ENCODE peak calls at places on chromosomes 5 and 9, in seven cellular contexts. One of them, this sample, is unnamed.

GRCh38 chr9:134469041-134469875 is 143.0 kb downstream of the RXRA start:
- DNase-seq in GM23338: no peak
- DNase-seq in MM.1S: no peak
- DNase-seq in GM23248: peak
- DNase-seq in HCT116: no peak
- DNase-seq in PC-3: no peak
- DNase-seq in hepatocyte: peak
- DNase-seq in this sample: no peak

GRCh38 chr5:97501965-97502305 is 318.9 kb upstream of the RIOK2 start:
- DNase-seq in hepatocyte: no peak
- DNase-seq in GM23248: no peak
- DNase-seq in MM.1S: no peak
- DNase-seq in HCT116: no peak
- DNase-seq in GM23338: no peak
- DNase-seq in PC-3: peak
- DNase-seq in this sample: no peak

GRCh38 chr5:116861097-116861496 is 286.5 kb upstream of the SEMA6A start:
- DNase-seq in MM.1S: no peak
- DNase-seq in PC-3: no peak
- DNase-seq in GM23248: no peak
- DNase-seq in GM23338: no peak
- DNase-seq in HCT116: no peak
- DNase-seq in hepatocyte: no peak
- DNase-seq in this sample: no peak

GRCh38 chr9:124256517-124257069 is 1.2 kb upstream of the NEK6 start:
- DNase-seq in GM23248: peak
- DNase-seq in hepatocyte: peak
- DNase-seq in PC-3: peak
- DNase-seq in MM.1S: no peak
- DNase-seq in GM23338: no peak
- DNase-seq in HCT116: no peak
- DNase-seq in this sample: peak

GRCh38 chr9:115997923-115998322 is 155.7 kb upstream of the PAPPA start:
- DNase-seq in HCT116: no peak
- DNase-seq in PC-3: peak
- DNase-seq in GM23338: no peak
- DNase-seq in hepatocyte: no peak
- DNase-seq in MM.1S: no peak
- DNase-seq in GM23248: peak
- DNase-seq in this sample: no peak

GRCh38 chr5:34834794-34835089 is 4.2 kb upstream of the TTC23L start:
- DNase-seq in GM23338: no peak
- DNase-seq in hepatocyte: no peak
- DNase-seq in GM23248: no peak
- DNase-seq in PC-3: no peak
- DNase-seq in HCT116: no peak
- DNase-seq in MM.1S: no peak
- DNase-seq in this sample: no peak

GRCh38 chr9:90044710-90045151 is 439.9 kb downstream of the GADD45G start:
- DNase-seq in GM23338: no peak
- DNase-seq in MM.1S: no peak
- DNase-seq in PC-3: peak
- DNase-seq in hepatocyte: peak
- DNase-seq in HCT116: peak
- DNase-seq in GM23248: peak
- DNase-seq in this sample: no peak

GRCh38 chr9:33250458-33250995 is 10.6 kb downstream of the SPINK4 start:
- DNase-seq in HCT116: no peak
- DNase-seq in MM.1S: peak
- DNase-seq in GM23248: peak
- DNase-seq in GM23338: no peak
- DNase-seq in hepatocyte: no peak
- DNase-seq in PC-3: no peak
- DNase-seq in this sample: no peak

GRCh38 chr5:133396724-133397123 is 215.6 kb downstream of the FSTL4 start:
- DNase-seq in PC-3: no peak
- DNase-seq in GM23338: no peak
- DNase-seq in hepatocyte: no peak
- DNase-seq in HCT116: no peak
- DNase-seq in GM23248: no peak
- DNase-seq in MM.1S: no peak
- DNase-seq in this sample: no peak

GRCh38 chr5:54387659-54388232 is 67.8 kb upstream of the HSPB3 start:
- DNase-seq in HCT116: no peak
- DNase-seq in GM23338: no peak
- DNase-seq in hepatocyte: no peak
- DNase-seq in GM23248: peak
- DNase-seq in MM.1S: no peak
- DNase-seq in PC-3: no peak
- DNase-seq in this sample: no peak

GRCh38 chr9:37902804-37903580 is 935 bp downstream of the SLC25A51 start:
- DNase-seq in hepatocyte: peak
- DNase-seq in PC-3: peak
- DNase-seq in HCT116: no peak
- DNase-seq in GM23338: no peak
- DNase-seq in GM23248: peak
- DNase-seq in MM.1S: peak
- DNase-seq in this sample: no peak

GRCh38 chr9:73152953-73153352 is 1.3 kb downstream of the ANXA1 start:
- DNase-seq in GM23248: peak
- DNase-seq in hepatocyte: no peak
- DNase-seq in HCT116: no peak
- DNase-seq in MM.1S: no peak
- DNase-seq in PC-3: peak
- DNase-seq in GM23338: no peak
- DNase-seq in this sample: no peak

GRCh38 chr9:135503371-135504261 is 3.1 kb downstream of the MRPS2 start:
- DNase-seq in HCT116: no peak
- DNase-seq in GM23338: no peak
- DNase-seq in PC-3: no peak
- DNase-seq in GM23248: no peak
- DNase-seq in hepatocyte: no peak
- DNase-seq in MM.1S: no peak
- DNase-seq in this sample: no peak

GRCh38 chr9:105291422-105291859 is 47.0 kb downstream of the SLC44A1 start:
- DNase-seq in HCT116: no peak
- DNase-seq in GM23338: peak
- DNase-seq in MM.1S: no peak
- DNase-seq in hepatocyte: no peak
- DNase-seq in PC-3: no peak
- DNase-seq in GM23248: no peak
- DNase-seq in this sample: no peak

GRCh38 chr9:89884356-89885083 is 279.7 kb downstream of the GADD45G start:
- DNase-seq in MM.1S: no peak
- DNase-seq in GM23248: no peak
- DNase-seq in PC-3: no peak
- DNase-seq in hepatocyte: no peak
- DNase-seq in GM23338: no peak
- DNase-seq in HCT116: no peak
- DNase-seq in this sample: no peak

GRCh38 chr9:899440-900184 is 58.1 kb downstream of the DMRT1 start:
- DNase-seq in hepatocyte: peak
- DNase-seq in MM.1S: no peak
- DNase-seq in HCT116: no peak
- DNase-seq in PC-3: no peak
- DNase-seq in GM23248: no peak
- DNase-seq in GM23338: peak
- DNase-seq in this sample: peak

GRCh38 chr9:86795047-86795437 is 152.3 kb downstream of the GAS1 start:
- DNase-seq in PC-3: no peak
- DNase-seq in MM.1S: no peak
- DNase-seq in HCT116: no peak
- DNase-seq in hepatocyte: no peak
- DNase-seq in GM23338: peak
- DNase-seq in GM23248: peak
- DNase-seq in this sample: peak

GRCh38 chr5:54756796-54757402 is 228.5 kb downstream of the ESM1 start:
- DNase-seq in GM23248: peak
- DNase-seq in GM23338: no peak
- DNase-seq in hepatocyte: no peak
- DNase-seq in HCT116: no peak
- DNase-seq in PC-3: no peak
- DNase-seq in MM.1S: no peak
- DNase-seq in this sample: no peak

GRCh38 chr5:80608730-80609129 is 38.6 kb upstream of the ANKRD34B start:
- DNase-seq in GM23338: no peak
- DNase-seq in HCT116: no peak
- DNase-seq in GM23248: no peak
- DNase-seq in MM.1S: no peak
- DNase-seq in PC-3: no peak
- DNase-seq in hepatocyte: no peak
- DNase-seq in this sample: no peak

GRCh38 chr5:150511641-150512367 is 3.9 kb downstream of the NDST1 start:
- DNase-seq in HCT116: no peak
- DNase-seq in hepatocyte: peak
- DNase-seq in GM23248: peak
- DNase-seq in PC-3: peak
- DNase-seq in MM.1S: no peak
- DNase-seq in GM23338: peak
- DNase-seq in this sample: peak

GRCh38 chr5:10506535-10506934 is 57.3 kb upstream of the ANKRD33B start:
- DNase-seq in GM23338: no peak
- DNase-seq in HCT116: no peak
- DNase-seq in GM23248: no peak
- DNase-seq in PC-3: no peak
- DNase-seq in hepatocyte: no peak
- DNase-seq in MM.1S: no peak
- DNase-seq in this sample: no peak

GRCh38 chr9:36665921-36666429 is 93.3 kb downstream of the MELK start:
- DNase-seq in PC-3: no peak
- DNase-seq in hepatocyte: no peak
- DNase-seq in MM.1S: peak
- DNase-seq in GM23248: peak
- DNase-seq in HCT116: no peak
- DNase-seq in GM23338: no peak
- DNase-seq in this sample: no peak

GRCh38 chr9:108468364-108468763 is 387.4 kb downstream of the ACTL7B start:
- DNase-seq in PC-3: peak
- DNase-seq in MM.1S: peak
- DNase-seq in GM23248: peak
- DNase-seq in HCT116: peak
- DNase-seq in GM23338: peak
- DNase-seq in hepatocyte: no peak
- DNase-seq in this sample: peak

DNA sequence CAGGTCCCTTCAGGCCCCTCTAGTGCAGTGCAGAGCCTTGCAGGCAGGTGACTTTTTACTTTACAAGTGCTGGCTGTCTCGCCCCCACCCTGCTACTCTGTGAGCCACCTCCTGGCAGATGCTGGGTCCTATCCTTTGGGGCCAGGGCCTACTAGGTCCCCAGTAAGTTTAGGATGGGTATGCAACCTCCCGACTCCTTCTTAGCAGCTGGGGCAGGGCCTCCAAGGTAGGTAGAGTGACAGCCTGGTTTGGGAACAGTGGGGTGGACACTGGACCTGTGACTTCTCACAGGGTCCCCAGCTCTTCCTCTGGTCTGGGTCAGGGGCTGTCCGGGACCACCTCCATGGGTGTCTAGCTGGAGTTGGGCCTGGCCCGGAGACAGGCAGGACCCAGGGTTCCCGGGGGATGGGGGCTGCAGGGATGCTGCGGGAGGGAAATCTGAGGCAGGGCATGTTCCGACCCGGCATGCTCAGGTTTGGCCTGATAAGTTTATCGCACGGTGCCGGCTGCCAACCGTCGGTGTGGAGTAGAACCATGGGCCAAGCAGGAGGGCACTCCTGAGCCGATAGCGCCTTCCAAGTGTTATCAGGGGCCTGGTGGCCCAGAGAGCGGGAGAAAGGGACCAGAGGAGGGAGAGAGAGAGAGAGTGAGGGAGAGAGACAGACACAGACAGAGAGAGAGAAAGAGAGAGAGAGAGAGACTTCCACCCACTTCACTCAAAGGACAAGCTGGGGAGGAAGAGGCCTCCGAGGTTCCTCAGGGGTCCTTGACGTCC is 20.6 kb downstream of the GFI1B start:
- DNase-seq in MM.1S: no peak
- DNase-seq in GM23248: no peak
- DNase-seq in hepatocyte: no peak
- DNase-seq in GM23338: no peak
- DNase-seq in PC-3: no peak
- DNase-seq in HCT116: no peak
- DNase-seq in this sample: no peak
- TF ChIP-seq EZH2 in MM.1S: no peak
- TF ChIP-seq EZH2 in GM23248: no peak
- TF ChIP-seq EZH2 in hepatocyte: no peak
- TF ChIP-seq EZH2 in GM23338: no peak
- TF ChIP-seq EZH2 in PC-3: no peak
- TF ChIP-seq EZH2 in HCT116: no peak
- TF ChIP-seq EZH2 in this sample: no peak

GRCh38 chr9:9133526-9133925 is 1333.9 kb upstream of the DMAC1 start:
- DNase-seq in hepatocyte: no peak
- DNase-seq in GM23338: no peak
- DNase-seq in PC-3: no peak
- DNase-seq in MM.1S: no peak
- DNase-seq in GM23248: no peak
- DNase-seq in HCT116: no peak
- DNase-seq in this sample: no peak
- TF ChIP-seq EZH2phosphoT487 in hepatocyte: no peak
- TF ChIP-seq EZH2phosphoT487 in GM23338: no peak
- TF ChIP-seq EZH2phosphoT487 in PC-3: no peak
- TF ChIP-seq EZH2phosphoT487 in MM.1S: no peak
- TF ChIP-seq EZH2phosphoT487 in GM23248: no peak
- TF ChIP-seq EZH2phosphoT487 in HCT116: no peak
- TF ChIP-seq EZH2phosphoT487 in this sample: no peak

GRCh38 chr5:138464388-138465287 is 641 bp upstream of the EGR1 start:
- DNase-seq in MM.1S: peak
- DNase-seq in GM23338: peak
- DNase-seq in GM23248: peak
- DNase-seq in hepatocyte: peak
- DNase-seq in HCT116: peak
- DNase-seq in PC-3: peak
- DNase-seq in this sample: peak
- TF ChIP-seq EZH2 in MM.1S: no peak
- TF ChIP-seq EZH2 in GM23338: no peak
- TF ChIP-seq EZH2 in GM23248: no peak
- TF ChIP-seq EZH2 in hepatocyte: no peak
- TF ChIP-seq EZH2 in HCT116: no peak
- TF ChIP-seq EZH2 in PC-3: no peak
- TF ChIP-seq EZH2 in this sample: no peak

DNA sequence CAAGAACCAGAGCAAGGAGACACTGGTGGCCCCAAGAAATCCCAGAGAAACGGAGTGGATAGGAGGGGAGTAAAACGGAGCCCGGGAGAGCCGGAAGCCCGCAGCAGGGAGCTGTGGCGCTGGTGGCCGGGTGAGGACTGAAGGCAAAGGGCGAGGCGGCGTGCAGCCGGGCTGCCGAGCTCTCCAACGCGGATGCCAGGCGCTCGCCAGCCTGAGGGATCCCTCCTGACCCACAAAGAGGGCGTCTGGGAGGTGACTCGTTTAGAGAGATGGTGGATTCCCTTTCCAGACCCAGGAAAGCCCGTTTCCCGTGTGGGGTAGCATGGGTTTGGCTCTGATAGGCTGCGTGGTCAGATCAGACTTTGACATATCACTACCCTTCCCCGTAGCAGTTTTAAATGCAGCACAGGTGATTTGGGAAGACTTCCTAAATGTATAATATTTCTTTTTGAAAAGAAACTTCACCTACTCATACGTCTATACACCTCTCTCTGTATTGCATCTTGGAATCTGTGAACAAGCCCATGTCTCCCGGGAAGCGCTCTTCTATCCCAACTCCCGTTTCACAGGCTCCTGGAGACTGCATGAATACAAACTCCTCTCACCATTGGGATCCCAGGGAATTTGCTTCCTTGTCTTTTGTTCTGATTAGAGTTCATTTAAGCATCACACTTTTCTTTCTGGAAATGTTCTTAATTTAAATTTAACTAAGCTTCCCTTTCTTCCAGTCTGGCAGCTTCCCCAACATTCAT is 158.1 kb downstream of the C9orf152 start:
- DNase-seq in hepatocyte: peak
- DNase-seq in GM23248: peak
- DNase-seq in MM.1S: peak
- DNase-seq in HCT116: no peak
- DNase-seq in GM23338: peak
- DNase-seq in PC-3: peak
- DNase-seq in this sample: peak
- TF ChIP-seq EZH2phosphoT487 in hepatocyte: no peak
- TF ChIP-seq EZH2phosphoT487 in GM23248: no peak
- TF ChIP-seq EZH2phosphoT487 in MM.1S: no peak
- TF ChIP-seq EZH2phosphoT487 in HCT116: no peak
- TF ChIP-seq EZH2phosphoT487 in GM23338: no peak
- TF ChIP-seq EZH2phosphoT487 in PC-3: no peak
- TF ChIP-seq EZH2phosphoT487 in this sample: no peak